ENCODE peak calls at places on chromosomes 13 and 19, in four cellular contexts. One of them, this sample, is unnamed.

GRCh38 chr13:65844266-65844841 is 1385.8 kb downstream of the PCDH9 start:
- DNase-seq in B cell: no peak
- DNase-seq in fibroblast of mammary gland: no peak
- DNase-seq in mucosa of descending colon: no peak
- DNase-seq in this sample: no peak

GRCh38 chr19:27694361-27695055 is 1518.4 kb downstream of the UQCRFS1 start:
- DNase-seq in mucosa of descending colon: no peak
- DNase-seq in fibroblast of mammary gland: no peak
- DNase-seq in B cell: no peak
- DNase-seq in this sample: no peak

GRCh38 chr19:16460454-16460853 is 11.3 kb downstream of the EPS15L1 start:
- DNase-seq in fibroblast of mammary gland: no peak
- DNase-seq in mucosa of descending colon: no peak
- DNase-seq in B cell: no peak
- DNase-seq in this sample: no peak

GRCh38 chr19:38975214-38975860 is at the start of gene FBXO17:
- DNase-seq in fibroblast of mammary gland: peak
- DNase-seq in mucosa of descending colon: peak
- DNase-seq in B cell: no peak
- DNase-seq in this sample: peak

GRCh38 chr19:20964798-20965197 is 41.7 kb downstream of the ZNF85 start:
- DNase-seq in B cell: no peak
- DNase-seq in fibroblast of mammary gland: no peak
- DNase-seq in mucosa of descending colon: no peak
- DNase-seq in this sample: no peak

GRCh38 chr19:55418185-55418584 is 10.6 kb upstream of the UBE2S start:
- DNase-seq in B cell: peak
- DNase-seq in fibroblast of mammary gland: peak
- DNase-seq in mucosa of descending colon: peak
- DNase-seq in this sample: peak

GRCh38 chr13:24187185-24187584 is 26.7 kb downstream of the SPATA13 start:
- DNase-seq in mucosa of descending colon: no peak
- DNase-seq in fibroblast of mammary gland: peak
- DNase-seq in B cell: no peak
- DNase-seq in this sample: no peak

GRCh38 chr13:50282016-50282415 is 266.8 kb downstream of the KCNRG start:
- DNase-seq in mucosa of descending colon: no peak
- DNase-seq in B cell: no peak
- DNase-seq in fibroblast of mammary gland: no peak
- DNase-seq in this sample: no peak

GRCh38 chr19:31351212-31352193 is 2.3 kb upstream of the TSHZ3 start:
- DNase-seq in mucosa of descending colon: peak
- DNase-seq in B cell: no peak
- DNase-seq in fibroblast of mammary gland: peak
- DNase-seq in this sample: peak

GRCh38 chr13:44273991-44274810 is 99.4 kb upstream of the SERP2 start:
- DNase-seq in mucosa of descending colon: peak
- DNase-seq in B cell: no peak
- DNase-seq in fibroblast of mammary gland: peak
- DNase-seq in this sample: peak

GRCh38 chr13:111960152-111960772 is 106.7 kb upstream of the SOX1 start:
- DNase-seq in mucosa of descending colon: no peak
- DNase-seq in fibroblast of mammary gland: no peak
- DNase-seq in B cell: no peak
- DNase-seq in this sample: no peak

GRCh38 chr13:32938907-32939306 is 77.3 kb upstream of the KL start:
- DNase-seq in mucosa of descending colon: no peak
- DNase-seq in fibroblast of mammary gland: peak
- DNase-seq in B cell: no peak
- DNase-seq in this sample: no peak

GRCh38 chr13:112062047-112062618 is 4.8 kb upstream of the SOX1 start:
- DNase-seq in fibroblast of mammary gland: no peak
- DNase-seq in B cell: no peak
- DNase-seq in mucosa of descending colon: no peak
- DNase-seq in this sample: no peak

GRCh38 chr13:100115693-100116254 is 26.9 kb downstream of the PCCA start:
- DNase-seq in mucosa of descending colon: no peak
- DNase-seq in fibroblast of mammary gland: no peak
- DNase-seq in B cell: no peak
- DNase-seq in this sample: no peak

GRCh38 chr13:31461923-31462322 is 262.1 kb downstream of the B3GLCT start:
- DNase-seq in B cell: no peak
- DNase-seq in fibroblast of mammary gland: no peak
- DNase-seq in mucosa of descending colon: no peak
- DNase-seq in this sample: no peak

GRCh38 chr13:32022292-32022691 is 9.3 kb upstream of the FRY start:
- DNase-seq in B cell: no peak
- DNase-seq in fibroblast of mammary gland: peak
- DNase-seq in mucosa of descending colon: no peak
- DNase-seq in this sample: no peak

GRCh38 chr19:1853295-1854031 is 5.2 kb upstream of the REXO1 start:
- DNase-seq in B cell: peak
- DNase-seq in mucosa of descending colon: peak
- DNase-seq in fibroblast of mammary gland: peak
- DNase-seq in this sample: peak

GRCh38 chr13:113117956-113118327 is 4.7 kb upstream of the F10 start:
- DNase-seq in fibroblast of mammary gland: no peak
- DNase-seq in mucosa of descending colon: no peak
- DNase-seq in B cell: no peak
- DNase-seq in this sample: no peak

GRCh38 chr19:2574971-2575630 is 99.2 kb downstream of the GADD45B start:
- DNase-seq in B cell: no peak
- DNase-seq in mucosa of descending colon: peak
- DNase-seq in fibroblast of mammary gland: no peak
- DNase-seq in this sample: no peak

GRCh38 chr13:41306271-41307150 is 4.6 kb upstream of the NAA16 start:
- DNase-seq in mucosa of descending colon: no peak
- DNase-seq in fibroblast of mammary gland: no peak
- DNase-seq in B cell: no peak
- DNase-seq in this sample: no peak

GRCh38 chr19:5705552-5705951 is 14.4 kb downstream of the LONP1 start:
- DNase-seq in fibroblast of mammary gland: no peak
- DNase-seq in mucosa of descending colon: no peak
- DNase-seq in B cell: no peak
- DNase-seq in this sample: peak

GRCh38 chr13:27005556-27005955 is 166.1 kb downstream of the USP12 start:
- DNase-seq in B cell: no peak
- DNase-seq in fibroblast of mammary gland: no peak
- DNase-seq in mucosa of descending colon: no peak
- DNase-seq in this sample: no peak

GRCh38 chr19:20307127-20307526 is 140.1 kb downstream of the ZNF486 start:
- DNase-seq in B cell: no peak
- DNase-seq in mucosa of descending colon: no peak
- DNase-seq in fibroblast of mammary gland: no peak
- DNase-seq in this sample: no peak

GRCh38 chr13:113597386-113598080 is 13.0 kb downstream of the TFDP1 start:
- DNase-seq in B cell: no peak
- DNase-seq in mucosa of descending colon: no peak
- DNase-seq in fibroblast of mammary gland: no peak
- DNase-seq in this sample: no peak

GRCh38 chr19:33156354-33156753 is 24.4 kb downstream of the WDR88 start:
- DNase-seq in B cell: no peak
- DNase-seq in mucosa of descending colon: no peak
- DNase-seq in fibroblast of mammary gland: peak
- DNase-seq in this sample: no peak

GRCh38 chr13:98873377-98874028 is 104.4 kb downstream of the DOCK9 start:
- DNase-seq in mucosa of descending colon: no peak
- DNase-seq in fibroblast of mammary gland: no peak
- DNase-seq in B cell: no peak
- DNase-seq in this sample: no peak

GRCh38 chr19:38417544-38418506 is 8.2 kb downstream of the RASGRP4 start:
- DNase-seq in fibroblast of mammary gland: no peak
- DNase-seq in mucosa of descending colon: peak
- DNase-seq in B cell: peak
- DNase-seq in this sample: peak

GRCh38 chr13:96075953-96076543 is 13.9 kb upstream of the HS6ST3 start:
- DNase-seq in B cell: no peak
- DNase-seq in fibroblast of mammary gland: peak
- DNase-seq in mucosa of descending colon: no peak
- DNase-seq in this sample: no peak
- TF ChIP-seq CTCF in B cell: peak
- TF ChIP-seq CTCF in fibroblast of mammary gland: peak
- TF ChIP-seq CTCF in mucosa of descending colon: no peak
- TF ChIP-seq CTCF in this sample: no peak

GRCh38 chr19:15418112-15418587 is 638 bp downstream of the AKAP8L start:
- DNase-seq in mucosa of descending colon: no peak
- DNase-seq in B cell: no peak
- DNase-seq in fibroblast of mammary gland: peak
- DNase-seq in this sample: no peak

GRCh38 chr19:15417699-15418098 is 1.1 kb downstream of the AKAP8L start:
- DNase-seq in mucosa of descending colon: no peak
- DNase-seq in B cell: no peak
- DNase-seq in fibroblast of mammary gland: peak
- DNase-seq in this sample: no peak

GRCh38 chr19:15421136-15421535 is 2.3 kb upstream of the AKAP8L start:
- DNase-seq in B cell: no peak
- DNase-seq in fibroblast of mammary gland: no peak
- DNase-seq in mucosa of descending colon: no peak
- DNase-seq in this sample: no peak

GRCh38 chr19:15418588-15419412 is at the start of gene AKAP8L:
- DNase-seq in mucosa of descending colon: peak
- DNase-seq in fibroblast of mammary gland: peak
- DNase-seq in B cell: peak
- DNase-seq in this sample: peak

GRCh38 chr19:15419413-15420025 is 731 bp upstream of the AKAP8L start:
- DNase-seq in fibroblast of mammary gland: peak
- DNase-seq in B cell: no peak
- DNase-seq in mucosa of descending colon: no peak
- DNase-seq in this sample: no peak
- TF ChIP-seq CTCF in fibroblast of mammary gland: no peak
- TF ChIP-seq CTCF in B cell: peak
- TF ChIP-seq CTCF in mucosa of descending colon: no peak
- TF ChIP-seq CTCF in this sample: no peak

GRCh38 chr19:3964256-3965194 is 6.4 kb downstream of the DAPK3 start:
- DNase-seq in mucosa of descending colon: no peak
- DNase-seq in B cell: no peak
- DNase-seq in fibroblast of mammary gland: no peak
- DNase-seq in this sample: no peak

GRCh38 chr19:3969435-3970312 is 1.2 kb downstream of the DAPK3 start:
- DNase-seq in B cell: no peak
- DNase-seq in mucosa of descending colon: no peak
- DNase-seq in fibroblast of mammary gland: peak
- DNase-seq in this sample: no peak

GRCh38 chr19:3968556-3969434 is 2.1 kb downstream of the DAPK3 start:
- DNase-seq in fibroblast of mammary gland: peak
- DNase-seq in mucosa of descending colon: peak
- DNase-seq in B cell: no peak
- DNase-seq in this sample: no peak

GRCh38 chr19:3963458-3964255 is 7.2 kb downstream of the DAPK3 start:
- DNase-seq in B cell: no peak
- DNase-seq in fibroblast of mammary gland: no peak
- DNase-seq in mucosa of descending colon: no peak
- DNase-seq in this sample: no peak

GRCh38 chr19:3966051-3967017 is 4.6 kb downstream of the DAPK3 start:
- DNase-seq in fibroblast of mammary gland: no peak
- DNase-seq in B cell: no peak
- DNase-seq in mucosa of descending colon: peak
- DNase-seq in this sample: no peak
- TF ChIP-seq CTCF in fibroblast of mammary gland: no peak
- TF ChIP-seq CTCF in B cell: no peak
- TF ChIP-seq CTCF in mucosa of descending colon: no peak
- TF ChIP-seq CTCF in this sample: no peak

DNA sequence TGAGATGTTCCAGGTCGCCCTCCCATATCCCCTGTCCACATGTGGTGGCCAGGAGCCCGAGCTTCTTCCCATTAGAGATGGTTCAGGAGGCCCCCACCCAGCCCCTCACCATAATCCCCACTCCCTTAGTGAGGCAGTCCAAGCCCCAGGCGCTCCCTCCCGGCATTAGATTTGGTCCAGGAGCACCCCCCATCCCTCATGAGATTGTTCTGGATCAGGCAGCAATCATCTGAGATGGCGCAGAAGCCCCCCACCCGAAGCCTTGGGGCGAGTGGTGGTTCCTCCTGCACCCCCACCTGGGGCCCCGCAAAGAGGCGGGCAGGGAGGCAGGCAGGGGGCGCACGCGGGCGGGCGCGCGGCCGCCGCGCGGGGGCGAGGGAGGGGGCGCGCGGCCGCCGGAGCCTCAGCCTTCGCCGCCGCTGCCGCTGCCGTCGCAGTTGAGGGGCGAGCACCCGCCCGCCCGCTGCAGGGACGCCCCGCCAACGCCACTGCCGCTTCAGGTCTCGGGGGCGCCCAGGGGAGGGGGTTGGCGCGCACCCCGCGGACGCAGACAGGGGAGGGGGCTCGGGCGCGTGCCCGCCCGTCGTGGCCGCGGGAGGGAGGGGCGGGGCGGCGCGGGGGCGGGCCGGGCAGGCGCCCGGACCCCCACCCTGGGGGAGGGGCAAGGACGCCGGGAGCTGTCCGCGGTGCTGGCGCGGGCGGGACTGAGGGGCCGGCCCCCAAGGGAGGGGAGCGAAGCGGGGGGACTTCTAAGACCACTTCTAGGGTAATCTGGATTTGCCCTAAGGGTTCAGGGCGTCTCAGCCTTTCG is 46.4 kb upstream of the SHKBP1 start:
- DNase-seq in fibroblast of mammary gland: no peak
- DNase-seq in B cell: no peak
- DNase-seq in mucosa of descending colon: no peak
- DNase-seq in this sample: peak
- TF ChIP-seq CTCF in fibroblast of mammary gland: no peak
- TF ChIP-seq CTCF in B cell: no peak
- TF ChIP-seq CTCF in mucosa of descending colon: no peak
- TF ChIP-seq CTCF in this sample: no peak

DNA sequence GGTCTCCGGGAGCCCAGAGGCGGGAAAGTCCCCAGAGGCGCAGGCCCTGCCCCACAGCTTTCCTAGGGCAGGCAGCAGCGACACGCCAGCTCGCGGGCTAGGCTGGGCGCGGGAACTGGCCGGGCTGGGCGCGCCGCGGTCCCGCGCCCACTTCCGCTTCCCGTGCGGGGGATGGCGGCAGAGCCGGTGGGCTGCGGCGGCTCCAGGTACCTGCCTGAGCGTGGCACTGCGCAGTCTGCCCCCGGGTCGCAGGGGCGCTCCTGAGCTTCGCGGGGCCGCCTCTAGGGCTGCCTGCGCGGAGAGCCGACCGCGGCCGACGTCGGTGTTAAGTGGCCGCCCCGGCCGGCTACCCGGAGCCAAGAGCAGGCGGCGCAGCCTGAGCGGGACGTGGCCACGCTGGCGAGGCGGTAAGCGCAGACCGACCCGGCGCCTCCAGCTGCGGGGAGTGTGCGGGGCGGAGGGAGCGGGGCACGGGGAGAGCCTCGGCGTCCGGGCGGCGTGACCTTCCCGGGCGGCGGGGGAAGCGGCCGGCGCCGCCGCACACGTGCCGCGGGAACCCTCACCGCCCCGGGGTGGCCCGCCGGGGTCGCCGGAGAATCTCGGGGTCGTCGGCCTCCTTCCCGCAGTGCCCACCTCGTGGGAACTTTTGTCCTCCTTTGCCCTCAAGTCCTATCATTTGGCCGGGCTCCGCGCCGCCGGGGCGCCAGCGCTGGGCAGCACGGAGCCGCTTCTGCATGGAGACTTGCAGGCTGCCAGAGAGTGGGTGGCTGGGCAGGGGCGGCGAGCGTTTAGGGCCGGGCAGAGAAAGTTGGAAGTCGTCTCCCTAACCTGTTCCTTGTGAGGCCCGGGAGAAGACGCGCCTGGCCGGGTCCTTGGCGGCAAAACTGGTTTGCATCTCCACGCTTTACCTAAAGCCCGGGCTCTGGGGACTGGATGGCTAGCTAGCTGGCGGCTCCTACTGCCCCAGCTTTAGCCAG is 31.4 kb upstream of the MPHOSPH8 start:
- DNase-seq in B cell: no peak
- DNase-seq in mucosa of descending colon: peak
- DNase-seq in fibroblast of mammary gland: peak
- DNase-seq in this sample: peak
- TF ChIP-seq CTCF in B cell: no peak
- TF ChIP-seq CTCF in mucosa of descending colon: no peak
- TF ChIP-seq CTCF in fibroblast of mammary gland: no peak
- TF ChIP-seq CTCF in this sample: no peak